ENCODE peak calls at places on chromosome 15, in six cellular contexts. O, W, D, Y, A and C are unnamed samples.

GRCh38 chr15:57160823-57161560 is 215.3 kb upstream of the CGNL1 start:
- DNase-seq in A (no peak), O (no peak), Y (no peak), W (no peak), D (no peak), C (no peak)

GRCh38 chr15:77607111-77607893 is 25.4 kb downstream of the LINGO1 start:
- DNase-seq in O (no peak), Y (no peak), D (peak; percentile 50), W (no peak), A (peak; percentile 74), C (no peak)

GRCh38 chr15:68417897-68418296 is 14.1 kb downstream of the ITGA11 start:
- DNase-seq in O (no peak), Y (no peak), A (no peak), D (no peak), W (no peak), C (no peak)

GRCh38 chr15:78811124-78811824 is at the start of gene ADAMTS7:
- DNase-seq in Y (peak; percentile 69), W (peak; percentile 67), O (peak; percentile 99), A (peak; percentile 86), D (peak; percentile 89), C (peak; percentile 76)

GRCh38 chr15:82680200-82681102 is 29.2 kb downstream of the AP3B2 start:
- DNase-seq in O (peak; percentile 77), W (peak; percentile 71), Y (peak; percentile 72), A (peak; percentile 94), D (peak; percentile 86), C (no peak)

GRCh38 chr15:47326506-47326905 is 390.8 kb upstream of the SEMA6D start:
- DNase-seq in D (no peak), O (no peak), W (no peak), Y (no peak), A (peak; percentile 15), C (no peak)

GRCh38 chr15:101188517-101189340 is 63.1 kb downstream of the CHSY1 start:
- DNase-seq in Y (no peak), W (no peak), D (no peak), A (no peak), O (no peak), C (no peak)

GRCh38 chr15:43238691-43239131 is 17.9 kb upstream of the EPB42 start:
- DNase-seq in D (no peak), O (no peak), A (no peak), W (no peak), Y (no peak), C (no peak)

GRCh38 chr15:60507596-60508424 is 28.9 kb upstream of the ICE2 start:
- DNase-seq in Y (peak; percentile 33), W (peak; percentile 33), A (peak; percentile 69), O (peak; percentile 60), D (peak; percentile 52), C (peak; percentile 60)

GRCh38 chr15:53453253-53454105 is 306.0 kb downstream of the WDR72 start:
- DNase-seq in O (no peak), A (no peak), D (no peak), W (no peak), Y (peak; percentile 36), C (peak; percentile 76)

GRCh38 chr15:40931300-40932142 is 2.4 kb downstream of the DLL4 start:
- DNase-seq in O (peak; percentile 37), A (no peak), D (no peak), W (no peak), Y (peak; percentile 32), C (no peak)
- H3K27me3 ChIP-seq in O (peaks cover 48% of the 10 kb centered on the region), A (peaks cover 39% of the 10 kb centered on the region), D (peaks cover 90% of the 10 kb centered on the region), W (no peaks in the 10 kb centered on the region), Y (peaks cover 53% of the 10 kb centered on the region), C (no peaks in the 10 kb centered on the region)

GRCh38 chr15:42194502-42194901 is 13.6 kb downstream of the VPS39 start:
- DNase-seq in A (peak; percentile 39), W (no peak), O (no peak), Y (peak; percentile 15), D (no peak), C (peak; percentile 32)
- H3K36me3 ChIP-seq in A (no peaks in the 10 kb centered on the region), W (peaks cover 52% of the 10 kb centered on the region), O (peaks cover 43% of the 10 kb centered on the region), Y (no peaks in the 10 kb centered on the region), D (peaks cover 26% of the 10 kb centered on the region), C (peaks cover 1% of the 10 kb centered on the region)

GRCh38 chr15:80777836-80778620 is 1.1 kb upstream of the CEMIP start:
- DNase-seq in A (no peak), D (no peak), W (no peak), O (no peak), Y (no peak), C (no peak)
- H3K27me3 ChIP-seq in A (peaks cover 5% of the 10 kb centered on the region), D (peaks cover 56% of the 10 kb centered on the region), W (no peaks in the 10 kb centered on the region), O (no peaks in the 10 kb centered on the region), Y (peaks cover 38% of the 10 kb centered on the region), C (no peaks in the 10 kb centered on the region)

GRCh38 chr15:75928680-75929608 is 25.3 kb downstream of the FBXO22 start:
- DNase-seq in A (peak; percentile 76), D (peak; percentile 76), O (peak; percentile 10), W (no peak), Y (peak; percentile 25), C (peak; percentile 42)

GRCh38 chr15:75930866-75931265 is 27.2 kb downstream of the FBXO22 start:
- DNase-seq in D (no peak), O (no peak), Y (no peak), W (no peak), A (no peak), C (no peak)

GRCh38 chr15:75927601-75928000 is 23.9 kb downstream of the FBXO22 start:
- DNase-seq in O (no peak), W (no peak), Y (no peak), D (no peak), A (no peak), C (no peak)

GRCh38 chr15:75925440-75925839 is 21.8 kb downstream of the FBXO22 start:
- DNase-seq in O (no peak), A (no peak), Y (no peak), D (no peak), W (no peak), C (no peak)

DNA sequence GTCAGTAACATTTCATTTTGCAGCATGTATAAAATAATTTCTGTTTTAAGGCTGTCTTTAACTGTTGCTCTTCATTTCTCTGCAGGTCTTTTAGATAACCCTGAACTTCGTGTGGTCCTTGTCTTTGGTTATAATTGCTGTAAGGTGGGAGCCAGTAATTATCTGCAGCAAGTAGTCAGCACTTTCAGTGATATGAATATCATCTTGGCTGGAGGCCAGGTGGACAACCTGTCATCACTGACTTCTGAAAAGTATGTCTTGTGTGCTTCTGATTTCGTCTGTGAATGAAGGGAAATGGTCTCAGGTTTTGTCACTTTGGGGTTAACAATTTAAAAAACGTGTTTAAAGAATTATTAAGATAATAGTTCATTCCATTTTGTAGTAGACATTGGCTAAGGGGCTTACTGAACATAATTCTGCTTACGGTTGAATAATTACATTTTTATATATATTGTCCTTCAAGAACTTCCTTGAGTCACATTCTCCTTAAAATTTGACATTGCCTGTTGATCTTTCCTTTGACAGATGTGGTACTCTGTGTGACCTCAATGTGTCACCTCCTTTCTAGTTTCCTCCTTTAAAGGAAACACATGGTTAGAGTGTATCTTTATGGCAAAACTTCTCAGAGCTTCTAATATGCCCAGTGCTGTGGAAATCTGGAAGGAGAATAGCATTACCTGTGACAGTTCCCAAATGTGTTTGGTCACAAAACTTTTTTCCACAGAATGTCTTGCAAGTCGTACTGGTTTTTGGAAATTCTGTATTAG is 26.3 kb downstream of the FBXO22 start:
- DNase-seq in D (peak; percentile 29), A (no peak), W (no peak), Y (no peak), O (no peak), C (no peak)
- H3K36me3 ChIP-seq in D (peaks cover 35% of the 10 kb centered on the region), A (peaks cover 2% of the 10 kb centered on the region), W (peaks cover 39% of the 10 kb centered on the region), Y (no peaks in the 10 kb centered on the region), O (peaks cover 76% of the 10 kb centered on the region), C (no peaks in the 10 kb centered on the region)

GRCh38 chr15:96326551-96327154 is 3.8 kb upstream of the NR2F2 start:
- DNase-seq in D (peak; percentile 50), O (no peak), W (no peak), Y (peak; percentile 30), A (peak; percentile 34), C (no peak)
- H3K27me3 ChIP-seq in D (peaks cover 90% of the 10 kb centered on the region), O (peaks cover 71% of the 10 kb centered on the region), W (no peaks in the 10 kb centered on the region), Y (peaks cover 56% of the 10 kb centered on the region), A (peaks cover 67% of the 10 kb centered on the region), C (no peaks in the 10 kb centered on the region)